ENCODE peak calls at places on chromosomes 1 and 21, in four cellular contexts. One of them, this sample, is unnamed.

GRCh38 chr1:243438815-243439214 is 183.0 kb downstream of the SDCCAG8 start:
- DNase-seq in tibial artery: no peak
- DNase-seq in AG04450: no peak
- DNase-seq in psoas muscle: no peak
- DNase-seq in this sample: no peak

GRCh38 chr1:23362218-23362713 is 7.4 kb downstream of the ZNF436 start:
- DNase-seq in tibial artery: no peak
- DNase-seq in AG04450: no peak
- DNase-seq in psoas muscle: no peak
- DNase-seq in this sample: no peak

GRCh38 chr1:218779341-218779831 is 394.3 kb upstream of the LYPLAL1 start:
- DNase-seq in psoas muscle: no peak
- DNase-seq in tibial artery: no peak
- DNase-seq in AG04450: no peak
- DNase-seq in this sample: peak

GRCh38 chr1:179094826-179095225 is 13.0 kb downstream of the TOR3A start:
- DNase-seq in psoas muscle: no peak
- DNase-seq in AG04450: no peak
- DNase-seq in tibial artery: no peak
- DNase-seq in this sample: no peak

GRCh38 chr1:106721779-106722178 is 334.7 kb upstream of the PRMT6 start:
- DNase-seq in psoas muscle: no peak
- DNase-seq in tibial artery: no peak
- DNase-seq in AG04450: no peak
- DNase-seq in this sample: no peak

GRCh38 chr1:215923129-215923824 is 356.2 kb downstream of the KCTD3 start:
- DNase-seq in AG04450: no peak
- DNase-seq in psoas muscle: no peak
- DNase-seq in tibial artery: no peak
- DNase-seq in this sample: peak

GRCh38 chr1:63486679-63487078 is 36.3 kb downstream of the ITGB3BP start:
- DNase-seq in psoas muscle: no peak
- DNase-seq in AG04450: peak
- DNase-seq in tibial artery: no peak
- DNase-seq in this sample: no peak

GRCh38 chr1:17904290-17904689 is 149.2 kb downstream of the ACTL8 start:
- DNase-seq in tibial artery: peak
- DNase-seq in AG04450: no peak
- DNase-seq in psoas muscle: no peak
- DNase-seq in this sample: no peak

GRCh38 chr21:33300701-33301631 is 23.8 kb upstream of the IFNAR1 start:
- DNase-seq in AG04450: no peak
- DNase-seq in tibial artery: no peak
- DNase-seq in psoas muscle: no peak
- DNase-seq in this sample: no peak

DNA sequence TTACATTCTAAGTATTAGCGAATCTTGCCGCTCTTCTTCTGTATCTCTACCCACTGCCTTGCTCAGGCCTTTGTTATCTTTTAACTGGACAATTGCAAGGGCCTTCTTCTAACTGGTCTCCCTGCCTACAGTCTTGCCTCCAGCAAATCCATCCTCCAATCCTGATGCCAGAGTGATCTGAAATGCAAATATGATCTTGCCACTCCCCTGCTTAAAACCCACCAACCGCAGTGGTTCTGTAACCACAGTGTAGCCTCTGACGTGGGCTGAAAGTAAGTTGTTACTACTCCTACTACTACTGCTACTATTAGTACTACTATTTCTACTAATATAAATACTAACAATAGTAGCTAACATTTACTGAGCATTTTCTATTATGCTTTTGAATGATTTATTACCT is 12.4 kb downstream of the MOV10 start:
- DNase-seq in tibial artery: no peak
- DNase-seq in psoas muscle: no peak
- DNase-seq in AG04450: no peak
- DNase-seq in this sample: no peak
- TF ChIP-seq CTCF in tibial artery: no peak
- TF ChIP-seq CTCF in psoas muscle: no peak
- TF ChIP-seq CTCF in AG04450: no peak
- TF ChIP-seq CTCF in this sample: no peak

DNA sequence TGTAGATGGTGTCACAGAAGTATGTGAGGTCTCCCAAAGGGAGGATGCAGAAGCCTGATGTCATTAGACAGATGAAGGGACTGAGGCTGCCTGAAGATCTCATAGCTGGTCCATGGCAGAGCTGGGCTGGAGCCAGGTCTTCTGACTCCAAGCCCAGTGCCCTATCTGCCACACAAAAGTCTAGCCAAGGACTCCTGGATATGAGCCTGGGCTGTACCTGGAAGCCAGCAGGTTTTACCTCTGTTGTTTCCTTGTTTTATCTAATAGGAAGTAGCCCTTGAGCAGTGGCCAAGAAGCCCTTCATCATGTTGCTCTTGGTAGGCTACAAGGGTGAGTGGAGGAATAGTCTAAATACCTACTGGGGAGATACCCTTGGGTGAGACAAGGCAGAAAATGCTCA is 74.4 kb upstream of the SLC44A3 start:
- DNase-seq in AG04450: no peak
- DNase-seq in psoas muscle: no peak
- DNase-seq in tibial artery: no peak
- DNase-seq in this sample: no peak
- H3K27ac ChIP-seq in AG04450: no peak
- H3K27ac ChIP-seq in psoas muscle: no peak
- H3K27ac ChIP-seq in tibial artery: no peak
- H3K27ac ChIP-seq in this sample: no peak

DNA sequence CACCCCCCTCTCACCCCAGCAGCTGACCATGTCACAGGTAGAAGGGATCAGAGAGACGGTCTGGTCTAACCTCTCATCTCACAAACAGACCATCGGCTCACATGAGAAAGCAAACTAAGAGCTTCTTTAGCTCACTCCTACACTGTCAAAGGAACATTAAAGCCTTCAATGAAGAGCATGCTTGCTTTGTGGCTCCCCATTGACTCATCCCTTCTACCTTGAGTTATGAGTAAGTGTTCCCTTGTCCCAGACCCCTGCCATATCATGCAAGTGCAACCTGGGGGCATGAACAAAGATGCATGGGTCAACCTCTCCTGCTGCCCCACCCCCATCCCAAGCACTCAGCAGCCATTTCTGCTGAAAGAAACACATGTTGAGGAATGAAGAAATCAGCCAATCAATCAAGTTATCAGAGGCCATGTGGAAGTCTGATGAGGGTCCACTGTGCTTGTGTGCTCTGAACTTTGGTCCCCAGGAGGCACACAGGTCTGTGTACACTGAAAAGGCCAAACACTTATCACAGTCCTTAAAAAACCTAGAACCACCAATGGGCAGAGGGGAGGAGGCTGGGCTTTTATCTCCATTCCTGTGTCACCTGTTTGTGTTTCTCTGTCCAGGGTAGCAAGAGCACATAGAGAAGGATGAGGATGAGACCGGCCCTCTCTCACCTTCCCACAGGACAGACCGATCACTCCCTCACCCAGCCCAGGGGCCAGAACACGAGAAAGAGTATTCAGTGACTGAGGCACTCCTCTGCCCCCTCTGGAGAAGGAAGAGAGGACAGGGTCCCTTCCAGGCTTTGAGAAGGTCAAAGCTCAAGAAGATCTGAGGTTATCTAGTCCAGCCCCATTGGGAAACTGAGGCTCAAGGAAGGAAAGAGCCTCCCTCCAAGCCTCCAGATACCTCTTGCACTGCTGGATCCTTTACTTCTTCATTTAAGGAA is 9.5 kb downstream of the ETNK2 start:
- DNase-seq in psoas muscle: no peak
- DNase-seq in AG04450: no peak
- DNase-seq in tibial artery: no peak
- DNase-seq in this sample: no peak
- TF ChIP-seq CTCF in psoas muscle: no peak
- TF ChIP-seq CTCF in AG04450: no peak
- TF ChIP-seq CTCF in tibial artery: no peak
- TF ChIP-seq CTCF in this sample: no peak

GRCh38 chr21:22263890-22264289 is 1265.7 kb downstream of the NCAM2 start:
- DNase-seq in tibial artery: no peak
- DNase-seq in AG04450: no peak
- DNase-seq in psoas muscle: no peak
- DNase-seq in this sample: no peak

GRCh38 chr21:22260274-22260673 is 1262.1 kb downstream of the NCAM2 start:
- DNase-seq in psoas muscle: no peak
- DNase-seq in AG04450: no peak
- DNase-seq in tibial artery: no peak
- DNase-seq in this sample: no peak

DNA sequence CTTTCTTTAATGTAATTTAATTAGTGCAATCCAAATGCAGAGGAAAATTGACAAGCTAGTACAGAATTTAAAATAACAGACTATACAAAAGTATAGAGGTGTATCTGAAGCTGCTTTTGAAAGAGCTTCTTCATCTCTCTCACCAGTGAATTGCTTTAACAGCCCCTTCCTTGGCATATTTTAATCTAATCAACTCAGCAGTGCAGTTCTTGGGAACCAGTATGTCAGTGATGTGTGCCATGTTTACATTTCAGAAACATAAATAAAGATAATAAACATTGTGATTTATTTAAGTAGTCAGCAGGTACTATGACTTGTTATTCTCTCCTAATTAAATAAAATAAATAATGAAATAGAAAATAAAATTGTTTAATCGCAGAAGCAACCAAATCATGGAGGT is 1260.6 kb downstream of the NCAM2 start:
- DNase-seq in tibial artery: no peak
- DNase-seq in psoas muscle: no peak
- DNase-seq in AG04450: no peak
- DNase-seq in this sample: no peak
- H3K27ac ChIP-seq in tibial artery: no peak
- H3K27ac ChIP-seq in psoas muscle: no peak
- H3K27ac ChIP-seq in AG04450: no peak
- H3K27ac ChIP-seq in this sample: no peak

GRCh38 chr1:20266141-20266540 is 24.5 kb upstream of the VWA5B1 start:
- DNase-seq in tibial artery: no peak
- DNase-seq in AG04450: no peak
- DNase-seq in psoas muscle: no peak
- DNase-seq in this sample: no peak

GRCh38 chr1:20266642-20267041 is 24.0 kb upstream of the VWA5B1 start:
- DNase-seq in AG04450: no peak
- DNase-seq in tibial artery: no peak
- DNase-seq in psoas muscle: no peak
- DNase-seq in this sample: no peak

GRCh38 chr1:20276428-20276827 is 14.2 kb upstream of the VWA5B1 start:
- DNase-seq in AG04450: no peak
- DNase-seq in tibial artery: no peak
- DNase-seq in psoas muscle: no peak
- DNase-seq in this sample: no peak

GRCh38 chr1:20271498-20272400 is 18.9 kb upstream of the VWA5B1 start:
- DNase-seq in tibial artery: no peak
- DNase-seq in AG04450: no peak
- DNase-seq in psoas muscle: no peak
- DNase-seq in this sample: peak
- TF ChIP-seq CTCF in tibial artery: no peak
- TF ChIP-seq CTCF in AG04450: no peak
- TF ChIP-seq CTCF in psoas muscle: no peak
- TF ChIP-seq CTCF in this sample: peak

GRCh38 chr1:68047659-68048026 is 2.8 kb downstream of the DIRAS3 start:
- DNase-seq in AG04450: no peak
- DNase-seq in tibial artery: no peak
- DNase-seq in psoas muscle: no peak
- DNase-seq in this sample: no peak

GRCh38 chr1:68046423-68046822 is 4.0 kb downstream of the DIRAS3 start:
- DNase-seq in tibial artery: no peak
- DNase-seq in AG04450: no peak
- DNase-seq in psoas muscle: no peak
- DNase-seq in this sample: no peak

GRCh38 chr1:68046885-68047658 is 3.4 kb downstream of the DIRAS3 start:
- DNase-seq in AG04450: no peak
- DNase-seq in psoas muscle: no peak
- DNase-seq in tibial artery: no peak
- DNase-seq in this sample: no peak

GRCh38 chr1:68045511-68046180 is 4.8 kb downstream of the DIRAS3 start:
- DNase-seq in AG04450: no peak
- DNase-seq in psoas muscle: no peak
- DNase-seq in tibial artery: no peak
- DNase-seq in this sample: no peak

GRCh38 chr1:68043443-68044090 is 6.9 kb downstream of the DIRAS3 start:
- DNase-seq in AG04450: no peak
- DNase-seq in tibial artery: no peak
- DNase-seq in psoas muscle: no peak
- DNase-seq in this sample: no peak
- H3K27ac ChIP-seq in AG04450: no peak
- H3K27ac ChIP-seq in tibial artery: no peak
- H3K27ac ChIP-seq in psoas muscle: no peak
- H3K27ac ChIP-seq in this sample: no peak

DNA sequence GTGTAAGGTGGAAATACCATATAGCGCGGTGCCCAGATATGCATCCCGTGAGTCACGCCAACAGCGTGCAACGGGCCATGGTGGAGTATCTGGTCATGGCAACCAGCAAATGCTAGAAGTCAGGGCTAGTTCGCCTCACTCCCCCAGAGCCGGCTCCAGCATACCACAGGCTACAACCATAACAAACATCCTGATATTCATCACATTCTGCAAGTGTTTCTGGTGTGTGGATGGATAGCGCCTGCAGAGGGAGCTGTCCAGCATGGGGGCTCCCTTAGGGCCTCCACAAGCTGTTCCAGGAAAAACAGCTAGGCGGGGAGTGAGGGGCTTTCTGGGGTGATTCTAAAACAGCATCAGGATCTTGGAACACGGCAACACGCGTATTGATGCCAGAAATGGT is 6.8 kb downstream of the C1orf198 start:
- DNase-seq in AG04450: no peak
- DNase-seq in tibial artery: no peak
- DNase-seq in psoas muscle: no peak
- DNase-seq in this sample: no peak
- TF ChIP-seq CTCF in AG04450: peak
- TF ChIP-seq CTCF in tibial artery: no peak
- TF ChIP-seq CTCF in psoas muscle: peak
- TF ChIP-seq CTCF in this sample: no peak

GRCh38 chr1:148388260-148389026 is 94.7 kb downstream of the PPIAL4G start:
- DNase-seq in AG04450: peak
- DNase-seq in tibial artery: peak
- DNase-seq in psoas muscle: peak
- DNase-seq in this sample: peak

GRCh38 chr1:148386617-148387016 is 96.5 kb downstream of the PPIAL4G start:
- DNase-seq in tibial artery: no peak
- DNase-seq in AG04450: no peak
- DNase-seq in psoas muscle: no peak
- DNase-seq in this sample: no peak

GRCh38 chr1:148383966-148384365 is 99.1 kb downstream of the PPIAL4G start:
- DNase-seq in tibial artery: no peak
- DNase-seq in AG04450: no peak
- DNase-seq in psoas muscle: no peak
- DNase-seq in this sample: peak

GRCh38 chr1:148385371-148386030 is 97.6 kb downstream of the PPIAL4G start:
- DNase-seq in AG04450: no peak
- DNase-seq in psoas muscle: no peak
- DNase-seq in tibial artery: no peak
- DNase-seq in this sample: no peak

GRCh38 chr1:148389027-148389339 is 94.1 kb downstream of the PPIAL4G start:
- DNase-seq in AG04450: no peak
- DNase-seq in tibial artery: no peak
- DNase-seq in psoas muscle: no peak
- DNase-seq in this sample: no peak
- H3K27ac ChIP-seq in AG04450: peak
- H3K27ac ChIP-seq in tibial artery: peak
- H3K27ac ChIP-seq in psoas muscle: peak
- H3K27ac ChIP-seq in this sample: peak